ENCODE peak calls at places on chromosomes 11 and 22, in eight cellular contexts. Z is astrocyte, V is NB4, R is endothelial cell, E is WERI-Rb-1, F is choroid plexus epithelial cell, M is Caco-2, Q is progenitor cell of endocrine pancreas. W is an unnamed sample.

GRCh38 chr11:112882494-112883381 is 78.5 kb upstream of the NCAM1 start:
- DNase-seq in R (no peak), M (no peak), E (no peak), Z (no peak), F (no peak), V (no peak), Q (no peak), W (no peak)

GRCh38 chr11:45374632-45375031 is 88.5 kb upstream of the SYT13 start:
- DNase-seq in V (no peak), E (no peak), R (no peak), Q (no peak), F (no peak), Z (no peak), M (no peak), W (no peak)

GRCh38 chr11:126190792-126191191 is 20.7 kb downstream of the RPUSD4 start:
- DNase-seq in Z (no peak), V (no peak), F (no peak), Q (no peak), E (no peak), R (no peak), M (no peak), W (no peak)

GRCh38 chr11:76236092-76237026 is 30.1 kb upstream of the WNT11 start:
- DNase-seq in F (peak; percentile 31), Z (peak; percentile 32), E (peak; percentile 68), M (peak; percentile 61), Q (peak; percentile 59), R (no peak), V (peak; percentile 82), W (peak; percentile 54)

GRCh38 chr22:48433647-48434046 is 1394.0 kb downstream of the BRD1 start:
- DNase-seq in Z (no peak), M (no peak), Q (no peak), F (no peak), R (no peak), E (no peak), V (no peak), W (no peak)

GRCh38 chr11:129785383-129786111 is 30.1 kb upstream of the TMEM45B start:
- DNase-seq in F (peak; percentile 33), Q (no peak), Z (no peak), E (no peak), V (peak; percentile 67), R (no peak), M (peak; percentile 66), W (no peak)

GRCh38 chr11:57357310-57357709 is 19.2 kb downstream of the P2RX3 start:
- DNase-seq in E (no peak), Z (no peak), M (no peak), Q (no peak), R (no peak), F (no peak), V (no peak), W (no peak)

GRCh38 chr11:10503217-10503616 is 37.8 kb downstream of the RNF141 start:
- DNase-seq in E (no peak), Q (no peak), Z (no peak), R (no peak), V (peak; percentile 76), M (no peak), F (no peak), W (no peak)

GRCh38 chr22:35894937-35895708 is 133.5 kb downstream of the RBFOX2 start:
- DNase-seq in F (peak; percentile 85), V (peak; percentile 18), R (no peak), M (peak; percentile 55), Z (peak; percentile 68), E (no peak), Q (no peak), W (peak; percentile 83)

GRCh38 chr22:20319745-20320658 is at the start of gene DGCR6L:
- DNase-seq in Q (peak; percentile 97), Z (peak; percentile 92), R (peak; percentile 96), M (peak; percentile 97), V (peak; percentile 96), F (peak; percentile 93), E (peak; percentile 97), W (peak; percentile 95)

GRCh38 chr11:34357646-34358257 is at the start of gene ABTB2:
- DNase-seq in V (peak; percentile 98), Q (peak; percentile 98), F (peak; percentile 99), R (peak; percentile 98), Z (peak; percentile 94), M (peak; percentile 99), E (peak; percentile 99), W (peak; percentile 97)

GRCh38 chr22:28829358-28830181 is 29.2 kb upstream of the XBP1 start:
- DNase-seq in R (peak; percentile 79), F (peak; percentile 83), Q (peak; percentile 62), M (peak; percentile 80), E (peak; percentile 71), Z (peak; percentile 34), V (peak; percentile 84), W (peak; percentile 70)

GRCh38 chr11:11998091-11998781 is 10.2 kb downstream of the DKK3 start:
- DNase-seq in R (no peak), F (peak; percentile 88), Q (no peak), M (no peak), Z (peak; percentile 94), E (no peak), V (peak; percentile 23), W (peak; percentile 88)

GRCh38 chr11:46845440-46845739 is 690 bp downstream of the CKAP5 start:
- DNase-seq in Q (no peak), E (no peak), R (no peak), F (peak; percentile 21), M (no peak), Z (no peak), V (no peak), W (peak; percentile 18)

GRCh38 chr22:49538006-49538405 is 289.7 kb downstream of the BRD1 start:
- DNase-seq in Z (no peak), E (no peak), F (no peak), R (no peak), M (no peak), Q (no peak), V (no peak), W (no peak)

GRCh38 chr11:76234704-76235232 is 28.5 kb upstream of the WNT11 start:
- DNase-seq in E (peak; percentile 23), M (no peak), V (no peak), F (no peak), Z (no peak), Q (no peak), R (no peak), W (no peak)

GRCh38 chr22:24591286-24591830 is 1.5 kb downstream of the LRRC75B start:
- DNase-seq in Q (no peak), E (no peak), R (no peak), V (no peak), F (no peak), M (no peak), Z (no peak), W (no peak)
- TF ChIP-seq CTCF in Q (no peak), E (no peak), R (no peak), V (no peak), F (no peak), M (no peak), Z (no peak), W (no peak)

GRCh38 chr22:38298312-38299000 is 18.8 kb downstream of the CSNK1E start:
- DNase-seq in Z (peak; percentile 100), F (peak; percentile 100), M (peak; percentile 40), R (no peak), V (peak; percentile 42), E (peak; percentile 45), Q (peak; percentile 28), W (peak; percentile 60)
- TF ChIP-seq CTCF in Z (peak; percentile 27), F (peak; percentile 62), M (peak; percentile 38), R (peak; percentile 51), V (peak; percentile 49), E (peak; percentile 90), Q (peak; percentile 50), W (peak; percentile 38)

DNA sequence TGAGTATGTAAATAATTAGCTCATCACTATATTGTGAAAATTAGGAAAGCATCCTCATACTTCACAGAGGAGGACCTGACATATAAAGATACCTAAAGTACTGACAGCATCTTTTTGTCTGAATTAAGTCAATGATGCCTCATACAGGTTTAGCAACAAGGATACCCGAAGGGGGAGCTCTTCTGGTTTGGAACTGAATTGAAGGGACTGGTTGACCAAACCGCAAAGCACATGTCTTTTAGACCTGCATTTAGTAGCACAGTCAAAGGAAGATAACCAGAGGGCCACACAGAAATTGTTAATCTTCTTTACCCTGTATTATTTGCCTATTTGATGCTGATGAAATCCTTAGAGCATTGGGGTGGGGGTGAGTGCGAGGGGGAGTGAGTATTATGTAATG is 12.9 kb upstream of the WT1 start:
- DNase-seq in F (peak; percentile 73), Q (no peak), Z (no peak), R (peak; percentile 23), E (no peak), M (peak; percentile 56), V (peak; percentile 73), W (no peak)
- TF ChIP-seq CTCF in F (peak; percentile 67), Q (peak; percentile 48), Z (no peak), R (no peak), E (peak; percentile 31), M (peak; percentile 49), V (peak; percentile 57), W (peak; percentile 27)

GRCh38 chr11:59221438-59221837 is 8.7 kb upstream of the MPEG1 start:
- DNase-seq in M (no peak), E (no peak), F (peak; percentile 73), V (no peak), R (no peak), Q (no peak), Z (no peak), W (peak; percentile 82)
- TF ChIP-seq CTCF in M (no peak), E (no peak), F (no peak), V (no peak), R (no peak), Q (no peak), Z (no peak), W (peak; percentile 37)

DNA sequence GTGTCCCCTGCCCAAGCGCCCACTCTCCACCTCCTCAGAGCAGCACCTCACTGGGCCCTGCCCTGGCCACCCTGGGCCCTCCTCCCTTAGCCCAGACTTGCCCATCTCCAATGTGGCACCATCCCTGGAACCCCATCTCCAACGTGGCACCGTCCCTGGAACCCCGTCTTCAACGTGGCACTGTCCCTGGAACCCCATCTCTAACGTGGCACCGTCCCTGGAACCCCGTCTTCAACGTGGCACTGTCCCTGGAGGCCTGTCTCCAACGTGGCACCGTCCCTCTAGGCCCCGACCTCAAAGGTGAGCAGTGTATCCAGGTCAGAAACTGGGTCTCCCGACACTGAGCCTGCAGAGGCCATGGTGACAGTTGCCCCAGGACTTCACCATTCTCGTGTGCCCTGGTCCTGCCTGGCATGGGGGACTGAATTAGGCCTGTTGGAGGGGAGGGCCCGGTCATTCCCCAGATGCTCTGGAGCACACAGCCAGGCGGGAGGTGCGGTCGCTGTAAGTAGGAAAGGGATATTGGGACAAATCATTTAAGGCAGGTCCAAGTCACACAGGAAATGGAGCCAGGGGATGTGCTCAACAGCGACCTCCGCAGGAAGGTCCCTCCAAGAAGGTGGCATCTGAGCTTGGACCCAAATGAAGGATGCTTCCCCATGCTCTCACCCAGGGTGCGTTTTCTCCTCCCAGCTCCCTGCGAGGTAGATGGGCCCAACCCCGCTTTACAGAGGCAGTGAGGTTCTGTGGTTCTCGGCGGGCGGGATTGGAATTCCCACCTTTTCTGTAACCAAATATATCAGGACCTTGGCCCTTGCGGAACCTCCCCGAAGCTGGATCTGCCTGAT is 2.4 kb upstream of the CTSD start:
- DNase-seq in Z (no peak), E (no peak), F (no peak), R (no peak), Q (no peak), M (no peak), V (no peak), W (no peak)
- TF ChIP-seq CTCF in Z (no peak), E (peak; percentile 41), F (peak; percentile 29), R (peak; percentile 22), Q (peak; percentile 24), M (no peak), V (peak; percentile 9), W (no peak)